ENCODE peak calls at places on chromosomes 12 and 14, in five cellular contexts. V is upper lobe of right lung, Q is IMR-90, H is fibroblast of lung, R is Caco-2. X is an unnamed sample.

GRCh38 chr12:93256258-93256969 is 121.3 kb upstream of the NUDT4 start:
- DNase-seq in V (no peak), Q (no peak), H (no peak), R (no peak), X (no peak)

GRCh38 chr14:65011559-65011958 is 24.9 kb downstream of the FNTB start:
- DNase-seq in V (no peak), Q (no peak), H (no peak), R (no peak), X (no peak)

GRCh38 chr12:22935501-22935900 is 310.5 kb downstream of the ETNK1 start:
- DNase-seq in V (no peak), Q (no peak), H (peak; percentile 38), R (no peak), X (no peak)

GRCh38 chr12:23525450-23526072 is 423.9 kb downstream of the SOX5 start:
- DNase-seq in V (no peak), Q (no peak), H (no peak), R (no peak), X (no peak)

GRCh38 chr12:3604281-3604680 is 113.3 kb downstream of the PRMT8 start:
- DNase-seq in V (peak; percentile 43), Q (no peak), H (no peak), R (no peak), X (no peak)

GRCh38 chr12:126608607-126609175 is 1543.5 kb downstream of the AACS start:
- DNase-seq in V (no peak), Q (no peak), H (no peak), R (no peak), X (no peak)

GRCh38 chr12:58575281-58575680 is 345.0 kb downstream of the LRIG3 start:
- DNase-seq in V (no peak), Q (peak; percentile 94), H (peak; percentile 95), R (no peak), X (no peak)

GRCh38 chr14:84108746-84109457 is 1421.0 kb upstream of the FLRT2 start:
- DNase-seq in V (no peak), Q (no peak), H (peak; percentile 20), R (no peak), X (no peak)

GRCh38 chr12:70609203-70609602 is 28.0 kb downstream of the PTPRB start:
- DNase-seq in V (no peak), Q (no peak), H (no peak), R (peak; percentile 8), X (no peak)

GRCh38 chr12:97148941-97149559 is 242.0 kb downstream of the NEDD1 start:
- DNase-seq in V (peak; percentile 83), Q (peak; percentile 4), H (peak; percentile 16), R (peak; percentile 85), X (no peak)

GRCh38 chr14:77086017-77086727 is 11.9 kb upstream of the CIPC start:
- DNase-seq in V (no peak), Q (peak; percentile 54), H (no peak), R (peak; percentile 66), X (no peak)

GRCh38 chr12:53066594-53066978 is 12.6 kb downstream of the SPRYD3 start:
- DNase-seq in V (peak; percentile 60), Q (no peak), H (no peak), R (no peak), X (no peak)

GRCh38 chr14:33647385-33647786 is 303.5 kb downstream of the EGLN3 start:
- DNase-seq in V (no peak), Q (peak; percentile 91), H (peak; percentile 96), R (no peak), X (peak; percentile 91)

GRCh38 chr12:132459270-132459669 is 30.7 kb upstream of the FBRSL1 start:
- DNase-seq in V (no peak), Q (no peak), H (no peak), R (no peak), X (no peak)

GRCh38 chr12:48744251-48745008 is 27.9 kb upstream of the CCNT1 start:
- DNase-seq in V (no peak), Q (no peak), H (no peak), R (no peak), X (no peak)

GRCh38 chr12:104410326-104410725 is 46.4 kb upstream of the CHST11 start:
- DNase-seq in V (no peak), Q (no peak), H (no peak), R (no peak), X (no peak)

GRCh38 chr12:53105256-53105655 is 2.0 kb downstream of the SOAT2 start:
- DNase-seq in V (no peak), Q (no peak), H (no peak), R (no peak), X (no peak)

GRCh38 chr12:21697829-21698630 is 40.4 kb upstream of the LDHB start:
- DNase-seq in V (no peak), Q (peak; percentile 48), H (peak; percentile 68), R (peak; percentile 47), X (no peak)

GRCh38 chr12:132030367-132031038 is 80.8 kb downstream of the EP400 start:
- DNase-seq in V (no peak), Q (peak; percentile 61), H (peak; percentile 26), R (no peak), X (no peak)

GRCh38 chr14:49623941-49624806 is 3.6 kb downstream of the MGAT2 start:
- DNase-seq in V (no peak), Q (no peak), H (no peak), R (peak; percentile 67), X (no peak)

GRCh38 chr12:115583591-115583990 is 693.9 kb downstream of the MED13L start:
- DNase-seq in V (no peak), Q (no peak), H (no peak), R (no peak), X (no peak)

GRCh38 chr14:69246331-69246730 is 13.6 kb upstream of the GALNT16 start:
- DNase-seq in V (no peak), Q (no peak), H (no peak), R (no peak), X (no peak)

GRCh38 chr12:12745576-12746211 is 28.5 kb downstream of the CDKN1B start:
- DNase-seq in V (no peak), Q (no peak), H (no peak), R (no peak), X (no peak)

GRCh38 chr14:77222546-77223225 is 41.1 kb downstream of the TMEM63C start:
- DNase-seq in V (no peak), Q (no peak), H (no peak), R (no peak), X (no peak)

GRCh38 chr14:77239412-77239811 is 31.6 kb downstream of the NGB start:
- DNase-seq in V (no peak), Q (no peak), H (no peak), R (no peak), X (no peak)

GRCh38 chr12:33205986-33206385 is 233.6 kb downstream of the SYT10 start:
- DNase-seq in V (no peak), Q (no peak), H (no peak), R (no peak), X (no peak)
- H3K4me3 ChIP-seq in V (no peak overlapping the region), Q (no peak overlapping the region), H (no peak overlapping the region), R (no peak overlapping the region), X (no peak overlapping the region)

GRCh38 chr14:21072102-21072501 is 2.0 kb downstream of the ARHGEF40 start:
- DNase-seq in V (no peak), Q (peak; percentile 81), H (peak; percentile 81), R (no peak), X (no peak)
- TF ChIP-seq CTCF in V (no peak), Q (peak; percentile 31), H (peak; percentile 12), R (no peak), X (peak; percentile 24)

GRCh38 chr14:101491841-101492240 is 69.5 kb upstream of the DIO3 start:
- DNase-seq in V (peak; percentile 30), Q (no peak), H (no peak), R (no peak), X (no peak)
- H3K27me3 ChIP-seq in V (no peaks in the 10 kb centered on the region), Q (peaks cover 3% of the 10 kb centered on the region), H (no peaks in the 10 kb centered on the region), R (no peaks in the 10 kb centered on the region), X (no peaks in the 10 kb centered on the region)

DNA sequence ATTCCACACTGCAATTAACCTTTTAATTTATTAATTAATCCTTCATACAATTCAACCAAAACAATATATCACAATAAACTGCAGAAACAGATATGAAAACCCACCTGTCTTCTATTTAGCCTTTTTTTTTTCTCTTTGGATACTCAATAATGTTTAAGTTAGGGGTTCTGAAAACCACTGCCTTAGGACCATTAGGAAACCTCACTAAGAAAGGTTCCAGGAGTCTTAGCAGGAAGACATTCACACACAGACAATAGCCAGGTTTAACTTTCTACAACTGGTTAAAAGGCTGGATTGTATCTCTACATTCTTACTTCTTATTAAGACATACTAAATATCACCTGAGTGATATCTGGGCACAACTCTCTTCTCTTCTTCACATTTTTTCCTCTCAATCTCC is 3.3 kb downstream of the SEC23A start:
- DNase-seq in V (no peak), Q (no peak), H (no peak), R (no peak), X (no peak)
- H3K4me3 ChIP-seq in V (no peak overlapping the region), Q (no peak overlapping the region), H (peak overlapping the region; percentile 26), R (no peak overlapping the region), X (no peak overlapping the region)

DNA sequence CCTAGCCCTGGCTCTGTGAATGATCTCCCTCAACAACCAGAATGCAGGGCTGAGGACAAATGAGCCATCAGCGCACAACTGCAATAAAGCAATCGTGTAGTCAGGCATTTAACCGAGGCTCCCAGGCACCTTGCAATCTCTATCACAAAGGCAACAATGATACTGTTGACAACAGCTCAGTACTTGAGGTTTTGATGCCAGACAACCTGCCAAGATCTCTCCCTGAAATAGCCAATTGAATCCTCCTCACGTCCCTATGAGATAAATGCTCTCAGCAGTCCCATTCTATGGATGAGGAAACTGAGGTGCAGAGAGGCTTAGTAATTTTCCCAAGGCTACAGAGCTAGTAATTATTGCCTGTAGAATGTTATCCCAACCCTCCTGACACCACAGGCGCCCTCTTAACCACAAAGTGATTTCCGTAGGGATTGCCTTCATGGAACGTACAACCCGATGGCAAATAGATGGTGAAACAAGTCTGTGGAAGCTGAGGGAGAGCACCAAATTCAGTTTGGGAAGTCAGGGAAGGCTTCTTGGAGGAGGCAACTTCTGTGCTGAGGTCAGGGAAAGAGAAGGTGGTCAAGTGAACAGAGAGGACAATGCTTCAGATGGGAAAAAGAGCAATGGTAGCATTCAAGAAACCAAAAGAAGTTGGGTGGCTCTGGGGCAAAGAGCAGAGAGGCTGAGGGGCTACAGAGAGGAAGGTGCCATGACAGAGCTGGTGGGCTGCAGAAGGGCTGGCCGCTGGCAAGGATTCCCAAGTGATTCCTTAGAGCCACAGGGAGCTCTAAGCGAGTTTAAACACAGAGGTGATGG is 12.6 kb downstream of the SERPINA3 start:
- DNase-seq in V (no peak), Q (no peak), H (no peak), R (no peak), X (no peak)
- TF ChIP-seq CTCF in V (no peak), Q (no peak), H (no peak), R (no peak), X (no peak)

X was measured in BJ.